ENCODE peak calls at places on chromosomes 5 and 9, in five cellular contexts. L is K562, I is A549, H is GM12878, U is HepG2. V is an unnamed sample.

GRCh38 chr9:84315278-84315877 is 25.2 kb downstream of the SLC28A3 start:
- DNase-seq in L (peak; percentile 63), I (peak; percentile 61), H (no peak), U (peak; percentile 23), V (peak; percentile 73)

GRCh38 chr5:127400946-127401670 is 110.5 kb downstream of the MEGF10 start:
- DNase-seq in L (no peak), I (no peak), H (no peak), U (no peak), V (no peak)

GRCh38 chr9:91711755-91712591 is 238.1 kb downstream of the ROR2 start:
- DNase-seq in L (peak; percentile 13), I (no peak), H (peak; percentile 86), U (no peak), V (no peak)

GRCh38 chr9:112535364-112535763 is 48.7 kb downstream of the KIAA1958 start:
- DNase-seq in L (no peak), I (no peak), H (no peak), U (no peak), V (no peak)

GRCh38 chr5:138138949-138139775 is at the start of gene NME5:
- DNase-seq in L (no peak), I (no peak), H (peak; percentile 5), U (no peak), V (peak; percentile 90)

GRCh38 chr5:56211298-56211865 is 21.7 kb downstream of the ANKRD55 start:
- DNase-seq in L (no peak), I (peak; percentile 88), H (no peak), U (peak; percentile 99), V (no peak)

GRCh38 chr9:19431361-19432171 is 22.8 kb downstream of the ACER2 start:
- DNase-seq in L (no peak), I (no peak), H (no peak), U (no peak), V (no peak)

GRCh38 chr9:128415222-128415621 is 5.4 kb upstream of the CERCAM start:
- DNase-seq in L (no peak), I (no peak), H (no peak), U (no peak), V (no peak)

GRCh38 chr5:14185336-14186131 is 42.4 kb downstream of the TRIO start:
- DNase-seq in L (no peak), I (peak; percentile 77), H (no peak), U (no peak), V (no peak)

GRCh38 chr5:132753135-132753987 is 6.1 kb downstream of the CCNI2 start:
- DNase-seq in L (no peak), I (peak; percentile 18), H (no peak), U (peak; percentile 29), V (peak; percentile 57)

GRCh38 chr5:1249366-1250280 is 24.4 kb downstream of the SLC6A18 start:
- DNase-seq in L (no peak), I (no peak), H (no peak), U (no peak), V (no peak)

GRCh38 chr9:77450093-77450475 is 198.0 kb downstream of the GNA14 start:
- DNase-seq in L (no peak), I (no peak), H (no peak), U (no peak), V (no peak)

GRCh38 chr5:122078116-122078865 is at the start of gene LOX:
- DNase-seq in L (no peak), I (peak; percentile 13), H (no peak), U (peak; percentile 47), V (peak; percentile 69)

GRCh38 chr5:90440644-90441043 is 31.1 kb upstream of the CETN3 start:
- DNase-seq in L (no peak), I (no peak), H (no peak), U (no peak), V (no peak)

GRCh38 chr9:36317766-36318165 is 59.5 kb upstream of the GNE start:
- DNase-seq in L (no peak), I (peak; percentile 95), H (no peak), U (peak; percentile 70), V (peak; percentile 45)

GRCh38 chr9:112860466-112860865 is 30.2 kb downstream of the SLC46A2 start:
- DNase-seq in L (no peak), I (no peak), H (no peak), U (no peak), V (no peak)

GRCh38 chr9:89991204-89991790 is 386.5 kb downstream of the GADD45G start:
- DNase-seq in L (no peak), I (no peak), H (no peak), U (no peak), V (peak; percentile 8)

GRCh38 chr5:170078458-170078857 is 27.2 kb upstream of the FOXI1 start:
- DNase-seq in L (no peak), I (no peak), H (no peak), U (no peak), V (no peak)

GRCh38 chr9:99516657-99517049 is 294.6 kb downstream of the SEC61B start:
- DNase-seq in L (no peak), I (no peak), H (peak; percentile 13), U (no peak), V (no peak)

GRCh38 chr5:132886064-132886823 is 12.8 kb downstream of the LEAP2 start:
- DNase-seq in L (no peak), I (no peak), H (no peak), U (no peak), V (peak; percentile 33)

GRCh38 chr5:75509956-75510355 is 1.5 kb downstream of the CERT1 start:
- DNase-seq in L (peak; percentile 57), I (peak; percentile 33), H (no peak), U (peak; percentile 12), V (no peak)

GRCh38 chr9:111036068-111036789 is 2.0 kb downstream of the LPAR1 start:
- DNase-seq in L (no peak), I (peak; percentile 34), H (no peak), U (no peak), V (peak; percentile 83)

GRCh38 chr5:2160811-2161210 is 278.1 kb upstream of the IRX4 start:
- DNase-seq in L (no peak), I (no peak), H (no peak), U (no peak), V (no peak)

GRCh38 chr5:90641528-90641927 is 82.9 kb downstream of the ADGRV1 start:
- DNase-seq in L (peak; percentile 65), I (no peak), H (peak; percentile 55), U (no peak), V (no peak)

GRCh38 chr5:60872892-60873291 is 28.8 kb upstream of the ELOVL7 start:
- DNase-seq in L (no peak), I (no peak), H (no peak), U (no peak), V (no peak)

GRCh38 chr5:139814704-139815280 is 19.2 kb downstream of the PSD2 start:
- DNase-seq in L (no peak), I (no peak), H (no peak), U (no peak), V (no peak)

GRCh38 chr5:12320331-12320730 is 416.1 kb upstream of the CTNND2 start:
- DNase-seq in L (no peak), I (no peak), H (no peak), U (no peak), V (no peak)

GRCh38 chr5:151252762-151253603 is at the start of gene GM2A:
- DNase-seq in L (peak; percentile 99), I (peak; percentile 99), H (peak; percentile 98), U (peak; percentile 99), V (peak; percentile 100)
- H3K4me3 ChIP-seq in L (peak within 1 kb of the TSS; percentile 57), I (peak within 1 kb of the TSS; percentile 59), H (peak within 1 kb of the TSS; percentile 98), U (peak within 1 kb of the TSS; percentile 83), V (peak within 1 kb of the TSS; percentile 83)

DNA sequence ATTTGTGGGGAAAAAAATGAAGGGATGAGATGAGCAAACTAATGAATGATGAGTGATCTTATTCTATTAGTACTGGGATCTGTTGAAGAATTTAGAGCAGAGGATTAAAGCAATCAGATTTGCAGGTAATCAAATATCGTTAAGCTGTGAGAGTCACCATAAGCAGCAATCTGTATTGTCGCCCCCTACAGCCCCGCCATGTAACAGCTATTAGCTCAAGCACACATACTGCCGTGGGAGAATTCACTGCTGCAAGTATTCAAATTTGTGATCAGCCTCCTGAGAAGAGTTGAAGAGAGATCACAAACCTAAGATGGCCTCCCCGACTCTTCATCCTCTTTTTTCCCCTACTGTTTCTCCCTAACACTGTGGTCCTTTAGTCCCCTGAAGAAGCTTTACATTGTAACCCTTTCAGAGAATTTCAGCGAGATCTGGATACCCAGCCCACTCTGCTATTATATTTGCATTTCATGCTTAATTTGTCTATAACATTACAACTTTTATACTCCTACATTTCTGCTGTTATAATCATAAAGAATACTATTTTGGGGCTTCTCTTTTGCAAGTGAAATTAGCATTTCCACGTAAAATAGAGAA is 28.5 kb upstream of the PHF24 start:
- DNase-seq in L (peak; percentile 19), I (peak; percentile 36), H (no peak), U (peak; percentile 23), V (peak; percentile 91)
- TF ChIP-seq JUNB in L (no peak), I (no peak), H (no peak), U (no peak), V (no peak)

GRCh38 chr5:178121450-178122276 is 8.3 kb downstream of the N4BP3 start:
- DNase-seq in L (no peak), I (no peak), H (no peak), U (no peak), V (no peak)
- H3K4me3 ChIP-seq in L (no peak overlapping the region), I (no peak overlapping the region), H (peak overlapping the region; percentile 47), U (no peak overlapping the region), V (no peak overlapping the region)

DNA sequence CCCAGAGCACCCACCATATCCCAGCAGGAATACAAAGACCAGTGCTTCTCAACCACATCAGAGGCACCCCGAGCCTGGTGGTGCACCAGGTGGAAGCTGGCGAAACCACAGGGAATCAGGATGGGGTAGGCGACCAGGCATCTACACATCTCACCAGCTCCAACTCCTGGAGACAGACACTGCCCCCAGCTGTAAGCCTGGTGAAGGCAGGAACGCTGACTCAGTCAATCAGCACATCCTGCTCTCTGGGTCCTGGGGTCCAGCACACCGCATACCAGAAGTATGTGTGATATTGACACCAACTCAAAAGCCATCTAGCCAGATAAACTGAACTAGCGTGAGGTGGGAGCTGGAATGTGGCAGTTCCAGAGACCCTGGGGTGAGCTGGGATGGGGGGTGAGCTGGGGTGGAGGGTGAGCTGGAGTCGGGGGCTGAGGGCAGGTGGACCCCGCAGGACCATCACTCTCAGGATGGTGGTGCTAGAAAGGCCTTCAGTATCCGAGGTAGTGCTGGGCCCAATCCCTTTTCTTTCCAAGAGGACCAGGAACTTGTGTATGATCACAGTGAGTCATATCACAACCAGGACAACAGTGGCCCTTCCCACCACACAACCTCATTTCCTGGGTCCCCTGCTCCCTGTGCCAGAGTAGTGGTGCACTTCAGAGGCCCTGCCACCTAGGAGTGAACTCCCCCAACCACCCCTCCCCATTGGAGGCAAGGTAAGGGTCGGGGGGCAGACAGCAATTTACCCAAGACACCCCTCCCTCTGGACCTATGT is 2.5 kb downstream of the DBN1 start:
- DNase-seq in L (no peak), I (peak; percentile 40), H (no peak), U (peak; percentile 23), V (no peak)
- TF ChIP-seq JUNB in L (no peak), I (no peak), H (no peak), U (no peak), V (no peak)